ENCODE peak calls at places on chromosomes 6 and 20, in eight cellular contexts. One of them, this sample, is unnamed.

GRCh38 chr6:48512396-48512795 is 401.4 kb upstream of the PTCHD4 start:
- DNase-seq in aorta: no peak
- DNase-seq in left cardiac atrium: no peak
- DNase-seq in HT-29: no peak
- DNase-seq in HCEC 1CT: no peak
- DNase-seq in body of pancreas: no peak
- DNase-seq in GM12891: no peak
- DNase-seq in MM.1S: no peak
- DNase-seq in this sample: no peak

GRCh38 chr6:102494808-102495207 is 1101.3 kb downstream of the GRIK2 start:
- DNase-seq in MM.1S: no peak
- DNase-seq in HT-29: no peak
- DNase-seq in body of pancreas: no peak
- DNase-seq in aorta: no peak
- DNase-seq in GM12891: no peak
- DNase-seq in HCEC 1CT: no peak
- DNase-seq in left cardiac atrium: no peak
- DNase-seq in this sample: no peak

GRCh38 chr20:47040506-47041125 is 146.0 kb downstream of the EYA2 start:
- DNase-seq in aorta: no peak
- DNase-seq in left cardiac atrium: no peak
- DNase-seq in HCEC 1CT: no peak
- DNase-seq in body of pancreas: no peak
- DNase-seq in MM.1S: no peak
- DNase-seq in HT-29: no peak
- DNase-seq in GM12891: no peak
- DNase-seq in this sample: no peak

GRCh38 chr20:9270831-9271230 is 201.9 kb downstream of the PLCB4 start:
- DNase-seq in GM12891: no peak
- DNase-seq in HT-29: no peak
- DNase-seq in body of pancreas: no peak
- DNase-seq in MM.1S: no peak
- DNase-seq in left cardiac atrium: no peak
- DNase-seq in aorta: no peak
- DNase-seq in HCEC 1CT: peak
- DNase-seq in this sample: no peak

GRCh38 chr6:75155586-75155985 is 50.3 kb downstream of the COL12A1 start:
- DNase-seq in HT-29: no peak
- DNase-seq in left cardiac atrium: no peak
- DNase-seq in GM12891: no peak
- DNase-seq in MM.1S: no peak
- DNase-seq in body of pancreas: no peak
- DNase-seq in HCEC 1CT: no peak
- DNase-seq in aorta: no peak
- DNase-seq in this sample: no peak

GRCh38 chr6:28880894-28881780 is 42.6 kb downstream of the TRIM27 start:
- DNase-seq in aorta: peak
- DNase-seq in GM12891: no peak
- DNase-seq in HCEC 1CT: peak
- DNase-seq in MM.1S: peak
- DNase-seq in left cardiac atrium: peak
- DNase-seq in body of pancreas: peak
- DNase-seq in HT-29: peak
- DNase-seq in this sample: no peak

GRCh38 chr6:158149641-158150040 is 18.4 kb downstream of the SERAC1 start:
- DNase-seq in HT-29: no peak
- DNase-seq in HCEC 1CT: peak
- DNase-seq in left cardiac atrium: no peak
- DNase-seq in aorta: no peak
- DNase-seq in GM12891: no peak
- DNase-seq in body of pancreas: no peak
- DNase-seq in MM.1S: no peak
- DNase-seq in this sample: no peak

GRCh38 chr6:146543940-146544661 is 468 bp downstream of the RAB32 start:
- DNase-seq in aorta: peak
- DNase-seq in left cardiac atrium: peak
- DNase-seq in HT-29: peak
- DNase-seq in HCEC 1CT: peak
- DNase-seq in GM12891: no peak
- DNase-seq in body of pancreas: peak
- DNase-seq in MM.1S: no peak
- DNase-seq in this sample: no peak

GRCh38 chr6:73700060-73700459 is 4.1 kb downstream of the CD109 start:
- DNase-seq in HCEC 1CT: no peak
- DNase-seq in MM.1S: no peak
- DNase-seq in HT-29: no peak
- DNase-seq in GM12891: no peak
- DNase-seq in body of pancreas: no peak
- DNase-seq in aorta: no peak
- DNase-seq in left cardiac atrium: no peak
- DNase-seq in this sample: no peak

GRCh38 chr6:101013612-101014195 is 132.6 kb upstream of the ASCC3 start:
- DNase-seq in MM.1S: no peak
- DNase-seq in aorta: no peak
- DNase-seq in GM12891: no peak
- DNase-seq in left cardiac atrium: no peak
- DNase-seq in body of pancreas: no peak
- DNase-seq in HT-29: no peak
- DNase-seq in HCEC 1CT: peak
- DNase-seq in this sample: no peak

GRCh38 chr6:113560908-113561307 is 296.2 kb upstream of the MARCKS start:
- DNase-seq in HT-29: no peak
- DNase-seq in aorta: no peak
- DNase-seq in MM.1S: no peak
- DNase-seq in GM12891: no peak
- DNase-seq in left cardiac atrium: no peak
- DNase-seq in HCEC 1CT: peak
- DNase-seq in body of pancreas: no peak
- DNase-seq in this sample: no peak

GRCh38 chr6:47061631-47062300 is 19.6 kb upstream of the ADGRF1 start:
- DNase-seq in HCEC 1CT: peak
- DNase-seq in GM12891: no peak
- DNase-seq in left cardiac atrium: peak
- DNase-seq in aorta: no peak
- DNase-seq in MM.1S: no peak
- DNase-seq in HT-29: no peak
- DNase-seq in body of pancreas: no peak
- DNase-seq in this sample: no peak

GRCh38 chr6:26415036-26415614 is 13.1 kb downstream of the BTN3A1 start:
- DNase-seq in aorta: no peak
- DNase-seq in body of pancreas: no peak
- DNase-seq in HCEC 1CT: no peak
- DNase-seq in GM12891: no peak
- DNase-seq in left cardiac atrium: no peak
- DNase-seq in HT-29: no peak
- DNase-seq in MM.1S: no peak
- DNase-seq in this sample: no peak

GRCh38 chr6:152118678-152119077 is 311.2 kb downstream of the ESR1 start:
- DNase-seq in HCEC 1CT: no peak
- DNase-seq in GM12891: no peak
- DNase-seq in HT-29: no peak
- DNase-seq in MM.1S: peak
- DNase-seq in body of pancreas: no peak
- DNase-seq in left cardiac atrium: no peak
- DNase-seq in aorta: no peak
- DNase-seq in this sample: no peak

GRCh38 chr20:62336775-62337557 is 30.1 kb downstream of the LAMA5 start:
- DNase-seq in body of pancreas: no peak
- DNase-seq in aorta: no peak
- DNase-seq in left cardiac atrium: no peak
- DNase-seq in HT-29: no peak
- DNase-seq in GM12891: no peak
- DNase-seq in HCEC 1CT: no peak
- DNase-seq in MM.1S: no peak
- DNase-seq in this sample: no peak

GRCh38 chr20:1169224-1169623 is 15.6 kb downstream of the TMEM74B start:
- DNase-seq in GM12891: no peak
- DNase-seq in body of pancreas: no peak
- DNase-seq in left cardiac atrium: no peak
- DNase-seq in HT-29: no peak
- DNase-seq in aorta: no peak
- DNase-seq in HCEC 1CT: no peak
- DNase-seq in MM.1S: no peak
- DNase-seq in this sample: no peak

GRCh38 chr6:41037107-41037900 is 1.7 kb downstream of the UNC5CL start:
- DNase-seq in MM.1S: no peak
- DNase-seq in body of pancreas: no peak
- DNase-seq in aorta: no peak
- DNase-seq in HT-29: no peak
- DNase-seq in HCEC 1CT: no peak
- DNase-seq in left cardiac atrium: no peak
- DNase-seq in GM12891: no peak
- DNase-seq in this sample: no peak

GRCh38 chr6:136962661-136963060 is 40.6 kb downstream of the SLC35D3 start:
- DNase-seq in HT-29: peak
- DNase-seq in MM.1S: no peak
- DNase-seq in aorta: no peak
- DNase-seq in GM12891: no peak
- DNase-seq in HCEC 1CT: no peak
- DNase-seq in body of pancreas: peak
- DNase-seq in left cardiac atrium: peak
- DNase-seq in this sample: no peak

This sample was measured in GM12864.